ENCODE peak calls at places on chromosomes 2 and 18, in eight cellular contexts. I, W, V, S, R, A, L and M are unnamed samples.
A peak's percentile ranks its signal among the peaks of the same experiment; 100 is the strongest.

GRCh38 chr18:63111549-63112402 is 207.8 kb downstream of the BCL2 start:
- DNase-seq in I (no peak), W (no peak), V (no peak), S (peak; percentile 8), R (no peak), A (peak; percentile 18), L (no peak), M (no peak)

GRCh38 chr2:102040229-102040628 is 48.5 kb downstream of the IL1R2 start:
- DNase-seq in I (no peak), W (no peak), V (no peak), S (no peak), R (no peak), A (no peak), L (no peak), M (no peak)

GRCh38 chr18:24727685-24728084 is 267.2 kb downstream of the HRH4 start:
- DNase-seq in I (no peak), W (no peak), V (no peak), S (no peak), R (no peak), A (no peak), L (no peak), M (peak; percentile 32)

GRCh38 chr2:48145845-48146452 is 239.7 kb upstream of the FBXO11 start:
- DNase-seq in I (no peak), W (peak; percentile 58), V (no peak), S (no peak), R (no peak), A (no peak), L (no peak), M (no peak)

GRCh38 chr2:128754246-128754724 is 435.6 kb upstream of the HS6ST1 start:
- DNase-seq in I (no peak), W (no peak), V (peak; percentile 58), S (no peak), R (no peak), A (no peak), L (no peak), M (no peak)

GRCh38 chr2:182713611-182714010 is 2.4 kb upstream of the DNAJC10 start:
- DNase-seq in I (no peak), W (no peak), V (no peak), S (no peak), R (no peak), A (peak; percentile 24), L (no peak), M (no peak)

GRCh38 chr2:197786010-197786877 is 1.1 kb upstream of the BOLL start:
- DNase-seq in I (no peak), W (no peak), V (peak; percentile 55), S (peak; percentile 14), R (peak; percentile 59), A (no peak), L (no peak), M (peak; percentile 87)

GRCh38 chr2:160351978-160352377 is 141.6 kb downstream of the RBMS1 start:
- DNase-seq in I (no peak), W (no peak), V (no peak), S (peak; percentile 87), R (no peak), A (no peak), L (no peak), M (no peak)

GRCh38 chr2:210230518-210230917 is 5.3 kb upstream of the ACADL start:
- DNase-seq in I (no peak), W (no peak), V (no peak), S (no peak), R (no peak), A (no peak), L (no peak), M (peak; percentile 16)

GRCh38 chr2:179263015-179263414 is 1.6 kb downstream of the SESTD1 start:
- DNase-seq in I (no peak), W (peak; percentile 77), V (no peak), S (peak; percentile 84), R (no peak), A (peak; percentile 56), L (no peak), M (no peak)

GRCh38 chr2:47226124-47227040 is 71.3 kb upstream of the STPG4 start:
- DNase-seq in I (no peak), W (peak; percentile 84), V (no peak), S (no peak), R (no peak), A (no peak), L (no peak), M (no peak)

GRCh38 chr2:84940088-84940470 is 30.9 kb upstream of the KCMF1 start:
- DNase-seq in I (no peak), W (no peak), V (no peak), S (no peak), R (no peak), A (no peak), L (no peak), M (no peak)

GRCh38 chr2:27884546-27884945 is 5.6 kb downstream of the RBKS start:
- DNase-seq in I (no peak), W (no peak), V (no peak), S (no peak), R (no peak), A (peak; percentile 61), L (no peak), M (no peak)

GRCh38 chr18:76495435-76496199 is 575 bp upstream of the ZNF516 start:
- DNase-seq in I (peak; percentile 77), W (peak; percentile 65), V (peak; percentile 63), S (peak; percentile 79), R (no peak), A (no peak), L (no peak), M (peak; percentile 66)

GRCh38 chr2:26185304-26185928 is 12.5 kb downstream of the GAREM2 start:
- DNase-seq in I (peak; percentile 74), W (no peak), V (no peak), S (peak; percentile 44), R (no peak), A (peak; percentile 21), L (no peak), M (no peak)

GRCh38 chr18:79532690-79533058 is 136.9 kb downstream of the NFATC1 start:
- DNase-seq in I (no peak), W (no peak), V (no peak), S (no peak), R (peak; percentile 37), A (no peak), L (no peak), M (no peak)

GRCh38 chr2:134189009-134189717 is 64.7 kb upstream of the MGAT5 start:
- DNase-seq in I (no peak), W (no peak), V (no peak), S (peak; percentile 68), R (no peak), A (no peak), L (no peak), M (no peak)

GRCh38 chr2:188978291-188979081 is 4.3 kb downstream of the COL3A1 start:
- DNase-seq in I (no peak), W (peak; percentile 43), V (peak; percentile 49), S (peak; percentile 83), R (no peak), A (peak; percentile 86), L (no peak), M (peak; percentile 12)

GRCh38 chr2:205904873-205905272 is 181.1 kb downstream of the INO80D start:
- DNase-seq in I (no peak), W (no peak), V (no peak), S (no peak), R (no peak), A (no peak), L (no peak), M (no peak)

GRCh38 chr2:166610180-166610919 is 116.3 kb upstream of the SCN7A start:
- DNase-seq in I (peak; percentile 63), W (no peak), V (peak; percentile 36), S (no peak), R (no peak), A (peak; percentile 14), L (no peak), M (peak; percentile 63)
- H3K4me3 ChIP-seq in I (peak overlapping the region; percentile 32), W (no peak overlapping the region), V (peak overlapping the region; percentile 37), S (no peak overlapping the region), R (no peak overlapping the region), A (no peak overlapping the region), L (no peak overlapping the region), M (no peak overlapping the region)

DNA sequence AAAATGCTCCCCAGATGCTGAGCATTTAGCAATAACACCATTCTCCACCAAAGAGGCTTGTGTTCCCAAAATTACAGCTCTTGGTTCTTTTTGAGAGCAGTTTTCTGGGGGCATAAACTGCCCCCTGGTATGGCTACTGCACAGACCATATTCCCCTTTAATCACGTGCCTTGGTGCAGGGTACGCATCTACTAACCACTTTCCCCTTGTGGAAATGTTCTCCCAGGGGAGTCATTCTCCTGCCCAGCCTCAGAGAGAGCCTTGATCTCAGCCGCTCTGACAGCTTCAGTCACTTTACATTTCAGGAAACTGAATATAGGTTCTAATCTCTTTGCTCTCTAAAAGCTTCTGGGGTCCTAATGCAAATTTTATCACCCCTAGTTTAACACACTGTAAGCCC is 44.7 kb upstream of the EML6 start:
- DNase-seq in I (no peak), W (no peak), V (no peak), S (no peak), R (no peak), A (no peak), L (no peak), M (no peak)
- H3K27me3 ChIP-seq in I (no peaks in the 10 kb centered on the region), W (no peaks in the 10 kb centered on the region), V (no peaks in the 10 kb centered on the region), S (no peaks in the 10 kb centered on the region), R (no peaks in the 10 kb centered on the region), A (peaks cover 2% of the 10 kb centered on the region), L (no peaks in the 10 kb centered on the region), M (no peaks in the 10 kb centered on the region)

DNA sequence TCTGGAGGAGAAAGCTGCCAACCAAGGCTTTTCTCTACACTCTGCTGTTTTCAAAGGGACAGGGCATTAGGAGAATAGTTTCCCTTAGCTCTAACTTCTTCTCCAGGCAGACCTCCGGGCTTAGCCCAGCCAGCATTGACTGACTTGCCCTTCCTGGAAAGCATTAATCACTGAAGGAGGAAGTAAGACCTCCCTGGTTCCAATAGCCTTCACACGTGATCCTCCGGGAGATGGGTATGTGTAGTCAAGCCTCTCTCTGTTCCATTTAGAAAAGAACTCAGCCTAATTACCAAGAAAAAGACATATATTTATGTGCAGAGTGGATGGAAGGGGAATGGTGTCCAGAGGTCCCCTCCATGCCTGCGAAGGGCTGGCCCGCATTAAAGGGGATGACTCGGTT is 686.2 kb downstream of the NRXN1 start:
- DNase-seq in I (no peak), W (no peak), V (no peak), S (no peak), R (no peak), A (no peak), L (no peak), M (peak; percentile 14)
- H3K4me3 ChIP-seq in I (no peak overlapping the region), W (no peak overlapping the region), V (no peak overlapping the region), S (no peak overlapping the region), R (no peak overlapping the region), A (no peak overlapping the region), L (no peak overlapping the region), M (peak overlapping the region; percentile 57)

DNA sequence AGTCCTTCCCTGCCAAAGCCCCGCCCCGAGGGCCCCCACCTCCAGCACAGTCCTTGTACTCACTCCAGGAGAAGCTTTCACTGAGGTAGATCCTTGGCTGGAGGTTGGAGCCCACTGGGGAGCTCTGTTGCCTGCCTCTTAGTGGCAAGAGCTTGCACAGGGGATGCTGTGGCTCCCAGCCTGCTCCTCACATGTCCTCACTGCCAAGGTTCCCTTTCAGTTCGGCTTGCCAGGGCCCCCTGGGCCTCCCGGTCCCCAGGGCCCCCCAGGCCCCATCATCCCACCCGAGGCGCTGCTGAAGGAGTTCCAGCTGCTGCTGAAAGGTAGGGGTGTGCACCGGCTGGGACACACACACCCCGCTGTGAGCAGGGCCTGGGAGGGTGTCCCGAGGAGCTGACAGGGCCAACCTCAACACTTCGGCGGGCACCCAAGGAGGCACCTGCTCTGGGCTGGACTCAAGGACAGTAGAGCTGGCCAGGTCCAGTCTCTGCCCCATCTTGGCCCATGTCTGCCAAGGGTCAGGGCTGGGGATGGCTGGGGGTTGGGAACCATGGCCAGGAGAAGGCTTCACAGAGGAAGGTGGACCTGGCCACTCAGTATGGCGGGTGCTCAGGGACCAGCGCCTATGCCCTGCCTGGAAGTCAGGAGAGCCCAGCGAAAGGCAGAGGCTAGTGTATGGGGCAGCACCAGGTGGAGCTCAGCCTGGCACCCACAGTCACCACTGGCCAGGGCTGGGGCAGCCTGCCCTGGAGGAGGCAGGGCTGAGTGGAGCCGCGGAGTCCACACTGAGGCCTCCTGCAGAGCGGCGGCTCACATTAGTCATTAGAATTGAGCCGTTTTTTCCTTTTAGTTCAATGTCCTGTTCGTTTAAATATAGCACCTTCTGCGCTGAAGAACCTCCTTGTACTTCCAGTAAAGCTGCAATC is 4.0 kb downstream of the ERFE start:
- DNase-seq in I (no peak), W (no peak), V (no peak), S (peak; percentile 63), R (no peak), A (no peak), L (no peak), M (peak; percentile 70)
- H3K27me3 ChIP-seq in I (peaks cover 46% of the 10 kb centered on the region), W (peaks cover 33% of the 10 kb centered on the region), V (no peaks in the 10 kb centered on the region), S (no peaks in the 10 kb centered on the region), R (peaks cover 52% of the 10 kb centered on the region), A (peaks cover 1% of the 10 kb centered on the region), L (no peaks in the 10 kb centered on the region), M (peaks cover 32% of the 10 kb centered on the region)